ENCODE peak calls at places on chromosomes 5 and 9, in eight cellular contexts. G, J, X, B, Q, F, K and Y are unnamed samples.

GRCh38 chr5:97400537-97400936 is 217.5 kb upstream of the RIOK2 start:
- DNase-seq in G (no peak), J (no peak), X (no peak), B (no peak), Q (no peak), F (no peak), K (no peak), Y (no peak)

GRCh38 chr5:57137401-57137800 is 36.5 kb upstream of the GPBP1 start:
- DNase-seq in G (no peak), J (no peak), X (no peak), B (no peak), Q (no peak), F (no peak), K (no peak), Y (no peak)

GRCh38 chr9:137316012-137316981 is 14.2 kb upstream of the NRARP start:
- DNase-seq in G (peak), J (no peak), X (peak), B (no peak), Q (no peak), F (peak), K (peak), Y (peak)

GRCh38 chr9:37485389-37486255 is at the start of gene POLR1E:
- DNase-seq in G (peak), J (peak), X (peak), B (peak), Q (peak), F (peak), K (peak), Y (peak)

GRCh38 chr5:40483316-40483715 is 196.4 kb upstream of the PTGER4 start:
- DNase-seq in G (no peak), J (peak), X (no peak), B (no peak), Q (no peak), F (no peak), K (no peak), Y (no peak)

GRCh38 chr5:134568761-134569725 is 43.6 kb downstream of the JADE2 start:
- DNase-seq in G (peak), J (peak), X (no peak), B (peak), Q (peak), F (no peak), K (peak), Y (no peak)

GRCh38 chr9:88957526-88957925 is 33.7 kb upstream of the S1PR3 start:
- DNase-seq in G (no peak), J (no peak), X (no peak), B (no peak), Q (no peak), F (no peak), K (no peak), Y (no peak)

GRCh38 chr5:157294692-157295091 is 28.8 kb downstream of the CYFIP2 start:
- DNase-seq in G (no peak), J (no peak), X (no peak), B (no peak), Q (no peak), F (no peak), K (no peak), Y (no peak)

GRCh38 chr9:93219692-93220091 is 35.8 kb downstream of the WNK2 start:
- DNase-seq in G (no peak), J (no peak), X (no peak), B (no peak), Q (no peak), F (no peak), K (no peak), Y (no peak)

GRCh38 chr9:129380961-129381401 is 202.9 kb upstream of the IER5L start:
- DNase-seq in G (peak), J (no peak), X (no peak), B (no peak), Q (no peak), F (no peak), K (no peak), Y (no peak)

GRCh38 chr9:129352157-129352870 is 174.3 kb upstream of the IER5L start:
- DNase-seq in G (no peak), J (no peak), X (no peak), B (no peak), Q (peak), F (no peak), K (peak), Y (peak)

DNA sequence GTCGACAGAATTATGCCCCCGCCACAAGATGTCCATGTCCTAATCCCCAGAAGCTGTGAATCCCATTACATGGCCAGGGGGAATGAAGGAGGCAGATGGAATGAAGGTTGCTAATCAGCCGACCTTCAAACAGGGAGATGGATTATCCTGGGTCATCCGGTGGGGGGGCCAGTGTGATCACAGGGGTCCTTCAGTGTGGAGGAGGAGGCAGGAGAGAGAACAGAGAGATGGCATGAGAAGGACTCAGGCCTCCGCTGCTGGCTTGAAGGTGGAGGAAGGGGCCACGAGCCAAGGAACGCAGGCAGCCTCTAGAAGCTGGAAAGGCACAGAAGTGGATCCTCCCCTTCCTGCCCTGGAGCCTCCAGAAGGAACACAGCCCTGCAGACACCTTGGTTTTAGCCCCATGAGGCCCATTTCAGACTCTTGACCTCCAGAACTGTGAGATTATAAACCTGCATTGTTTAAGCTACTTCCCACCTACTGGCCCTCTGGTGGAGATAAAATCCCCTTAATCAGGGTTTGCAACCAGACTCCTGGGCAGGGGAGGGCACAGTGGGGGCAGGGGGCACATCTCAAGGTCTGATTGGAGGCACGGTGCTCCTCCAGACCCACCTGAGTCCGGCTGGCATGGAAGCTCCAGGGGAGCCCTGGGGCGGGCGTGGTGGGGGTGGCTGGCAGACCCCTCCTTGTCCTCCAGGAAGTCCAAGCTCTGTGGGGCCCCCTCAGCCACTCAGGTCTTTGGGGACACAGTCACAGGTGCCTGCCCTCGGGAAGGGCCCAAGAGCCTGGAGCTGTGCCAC is 13.8 kb downstream of the PTGES2 start:
- DNase-seq in G (peak), J (no peak), X (no peak), B (no peak), Q (no peak), F (no peak), K (no peak), Y (no peak)
- TF ChIP-seq CTCF in G (no peak), J (no peak), X (no peak), B (no peak), Q (no peak), F (no peak), K (no peak), Y (no peak)

GRCh38 chr5:28766565-28767158 is 1728.3 kb upstream of the CDH9 start:
- DNase-seq in G (no peak), J (peak), X (peak), B (no peak), Q (no peak), F (no peak), K (peak), Y (peak)
- TF ChIP-seq CTCF in G (peak), J (no peak), X (peak), B (no peak), Q (no peak), F (peak), K (peak), Y (peak)

DNA sequence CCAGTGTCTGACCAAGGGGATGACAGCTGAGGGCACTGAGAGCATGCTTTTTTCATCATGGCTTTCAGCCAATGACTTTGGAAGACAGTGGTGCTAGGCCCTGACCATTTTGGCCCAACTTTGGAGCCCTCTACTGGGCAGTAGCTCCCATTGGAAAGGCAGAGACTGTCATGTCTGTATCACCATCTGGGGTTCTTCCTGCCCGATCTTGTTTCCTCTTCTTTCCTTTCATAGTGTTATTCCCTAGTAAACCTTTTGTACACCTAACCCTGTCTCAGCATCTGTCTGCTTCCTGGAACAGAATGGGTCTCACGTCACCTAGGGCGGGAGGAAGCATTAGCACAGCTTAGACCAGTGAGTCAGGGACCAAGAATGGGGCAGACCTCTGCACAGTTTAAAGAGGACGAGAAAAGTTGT is 97.4 kb upstream of the MAST4 start:
- DNase-seq in G (no peak), J (peak), X (peak), B (no peak), Q (no peak), F (no peak), K (no peak), Y (no peak)
- TF ChIP-seq CTCF in G (no peak), J (peak), X (no peak), B (no peak), Q (no peak), F (no peak), K (no peak), Y (no peak)

GRCh38 chr5:114305402-114306207 is 56.3 kb upstream of the KCNN2 start:
- DNase-seq in G (no peak), J (peak), X (peak), B (no peak), Q (no peak), F (no peak), K (no peak), Y (peak)
- TF ChIP-seq CTCF in G (no peak), J (peak), X (peak), B (no peak), Q (peak), F (peak), K (peak), Y (no peak)

DNA sequence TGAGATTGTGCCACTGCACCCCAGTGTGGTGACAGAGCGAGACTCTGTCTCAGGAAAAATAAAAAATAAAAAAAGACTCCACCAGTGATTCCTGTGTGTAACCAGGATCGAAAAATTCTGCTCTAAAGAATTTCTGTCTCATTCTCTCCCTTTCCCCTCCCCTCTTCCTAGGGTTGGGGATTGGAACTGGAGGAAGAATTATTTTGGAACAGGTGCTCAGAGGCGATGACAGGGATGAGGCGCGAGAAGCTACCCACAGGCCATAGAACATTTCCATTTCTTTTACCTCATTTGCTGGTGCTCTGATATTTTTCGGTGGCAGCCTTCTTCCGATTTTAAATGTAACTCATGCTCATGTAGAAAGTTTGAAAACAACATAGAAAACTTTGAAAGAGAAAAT is 80.1 kb downstream of the DAPK1 start:
- DNase-seq in G (no peak), J (no peak), X (no peak), B (no peak), Q (no peak), F (no peak), K (no peak), Y (no peak)
- TF ChIP-seq CTCF in G (no peak), J (no peak), X (no peak), B (no peak), Q (no peak), F (no peak), K (no peak), Y (no peak)

GRCh38 chr9:90916147-90916734 is 114.6 kb downstream of the SYK start:
- DNase-seq in G (no peak), J (peak), X (no peak), B (no peak), Q (no peak), F (no peak), K (no peak), Y (no peak)
- TF ChIP-seq CTCF in G (no peak), J (no peak), X (no peak), B (no peak), Q (no peak), F (no peak), K (no peak), Y (no peak)

DNA sequence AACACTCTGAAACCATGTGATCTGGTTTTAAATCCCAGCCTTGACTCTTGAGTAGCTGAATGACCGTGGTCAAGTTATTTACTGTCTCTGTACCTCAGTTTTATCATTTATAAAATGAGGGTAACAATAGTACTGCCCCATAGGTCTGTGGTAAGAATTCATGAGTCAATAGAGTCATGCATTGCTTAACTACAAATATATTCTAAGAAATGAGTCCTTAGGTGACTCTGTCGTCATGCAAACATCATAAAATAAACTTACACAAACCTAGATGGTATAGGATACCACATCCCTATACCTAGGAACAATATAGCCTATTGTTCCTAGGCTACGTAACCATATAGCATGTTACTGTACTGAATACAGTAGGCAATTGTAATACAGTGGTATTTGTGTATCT is 20.3 kb upstream of the ABCA1 start:
- DNase-seq in G (no peak), J (no peak), X (no peak), B (no peak), Q (no peak), F (no peak), K (no peak), Y (no peak)
- TF ChIP-seq CTCF in G (no peak), J (no peak), X (no peak), B (no peak), Q (no peak), F (no peak), K (no peak), Y (no peak)

GRCh38 chr9:136172412-136173079 is 32.4 kb downstream of the LHX3 start:
- DNase-seq in G (no peak), J (no peak), X (no peak), B (no peak), Q (no peak), F (no peak), K (no peak), Y (no peak)
- TF ChIP-seq CTCF in G (no peak), J (no peak), X (no peak), B (no peak), Q (no peak), F (no peak), K (no peak), Y (no peak)

GRCh38 chr5:146475190-146475801 is 28.2 kb downstream of the TCERG1 start:
- DNase-seq in G (no peak), J (no peak), X (no peak), B (no peak), Q (no peak), F (no peak), K (no peak), Y (peak)
- TF ChIP-seq CTCF in G (no peak), J (peak), X (no peak), B (no peak), Q (no peak), F (peak), K (no peak), Y (peak)

GRCh38 chr5:78369680-78370079 is 9.3 kb downstream of the SCAMP1 start:
- DNase-seq in G (no peak), J (no peak), X (no peak), B (no peak), Q (no peak), F (no peak), K (no peak), Y (no peak)
- TF ChIP-seq CTCF in G (no peak), J (no peak), X (no peak), B (no peak), Q (no peak), F (no peak), K (no peak), Y (no peak)